ENCODE peak calls at places on chromosomes 6 and 20, in nine cellular contexts. O is upper lobe of right lung, Z is psoas muscle, E is tibial nerve, F is transverse colon, R is brain microvascular endothelial cell, N is OCI-LY7, I is astrocyte, H is right lobe of liver. B is an unnamed sample.

GRCh38 chr6:28203201-28203600 is 21.9 kb upstream of the ZSCAN9 start:
- DNase-seq in O (no peak), Z (no peak), E (no peak), F (no peak), R (no peak), N (no peak), I (no peak), H (no peak), B (no peak)

GRCh38 chr6:39558079-39558478 is 167.1 kb downstream of the KIF6 start:
- DNase-seq in O (no peak), Z (no peak), E (no peak), F (no peak), R (no peak), N (no peak), I (no peak), H (no peak), B (no peak)

GRCh38 chr6:142420822-142421221 is 119.0 kb downstream of the ADGRG6 start:
- DNase-seq in O (no peak), Z (no peak), E (no peak), F (no peak), R (no peak), N (no peak), I (peak; percentile 16), H (no peak), B (no peak)

GRCh38 chr6:156974897-156975296 is 197.7 kb downstream of the ARID1B start:
- DNase-seq in O (no peak), Z (no peak), E (no peak), F (no peak), R (no peak), N (peak; percentile 56), I (no peak), H (no peak), B (no peak)

GRCh38 chr20:16491277-16491912 is 81.9 kb downstream of the KIF16B start:
- DNase-seq in O (no peak), Z (no peak), E (no peak), F (peak; percentile 36), R (no peak), N (no peak), I (peak; percentile 51), H (no peak), B (no peak)

GRCh38 chr20:64049060-64049886 is at the start of gene SOX18:
- DNase-seq in O (no peak), Z (no peak), E (no peak), F (no peak), R (no peak), N (no peak), I (no peak), H (no peak), B (no peak)

GRCh38 chr6:167934426-167934864 is 63.0 kb upstream of the KIF25 start:
- DNase-seq in O (no peak), Z (no peak), E (no peak), F (peak; percentile 31), R (no peak), N (no peak), I (no peak), H (no peak), B (no peak)

GRCh38 chr6:88870728-88871330 is 92.6 kb downstream of the RNGTT start:
- DNase-seq in O (no peak), Z (no peak), E (no peak), F (peak; percentile 15), R (peak; percentile 63), N (peak; percentile 79), I (peak; percentile 36), H (no peak), B (no peak)

GRCh38 chr6:134123666-134124208 is 71.3 kb upstream of the SLC2A12 start:
- DNase-seq in O (no peak), Z (no peak), E (no peak), F (no peak), R (peak; percentile 75), N (peak; percentile 57), I (peak; percentile 58), H (no peak), B (no peak)

GRCh38 chr6:10534418-10534760 is 13.2 kb downstream of the GCNT2 start:
- DNase-seq in O (no peak), Z (no peak), E (no peak), F (no peak), R (no peak), N (peak; percentile 87), I (no peak), H (no peak), B (no peak)

GRCh38 chr6:10540073-10540746 is 19.1 kb downstream of the GCNT2 start:
- DNase-seq in O (no peak), Z (no peak), E (no peak), F (no peak), R (no peak), N (peak; percentile 53), I (no peak), H (no peak), B (no peak)

GRCh38 chr6:10541591-10541990 is 20.4 kb downstream of the GCNT2 start:
- DNase-seq in O (no peak), Z (no peak), E (no peak), F (no peak), R (no peak), N (no peak), I (no peak), H (no peak), B (no peak)

GRCh38 chr6:10535198-10535597 is 14.0 kb downstream of the GCNT2 start:
- DNase-seq in O (no peak), Z (no peak), E (no peak), F (no peak), R (no peak), N (peak; percentile 61), I (no peak), H (no peak), B (no peak)

DNA sequence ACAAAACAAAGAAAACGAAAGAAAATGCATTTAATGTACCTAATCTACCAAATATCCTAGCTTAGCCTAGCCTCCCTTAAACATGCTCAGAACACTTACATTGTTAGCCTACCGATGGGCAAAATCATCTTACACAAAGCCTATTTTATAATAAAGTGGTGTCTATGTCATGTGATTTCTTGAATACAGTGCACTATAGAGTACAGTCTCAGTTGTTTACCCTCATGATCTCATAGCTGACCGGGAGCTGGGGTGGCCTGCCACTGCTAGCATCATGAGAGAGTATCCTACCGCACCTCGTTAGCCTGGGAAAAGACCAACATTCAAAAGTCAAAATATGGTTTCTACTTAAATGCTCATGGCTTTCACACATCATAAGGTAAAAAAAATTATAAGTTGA is 16.6 kb downstream of the GCNT2 start:
- DNase-seq in O (no peak), Z (no peak), E (no peak), F (no peak), R (no peak), N (no peak), I (no peak), H (no peak), B (no peak)
- H3K4me3 ChIP-seq in O (no peak overlapping the region), Z (no peak overlapping the region), E (no peak overlapping the region), F (no peak overlapping the region), R (no peak overlapping the region), N (no peak overlapping the region), I (no peak overlapping the region), H (no peak overlapping the region), B (no peak overlapping the region)

GRCh38 chr6:2768125-2768524 is 2.9 kb downstream of the WRNIP1 start:
- DNase-seq in O (no peak), Z (no peak), E (no peak), F (no peak), R (no peak), N (peak; percentile 8), I (no peak), H (no peak), B (no peak)
- H3K36me3 ChIP-seq in O (peaks cover 28% of the 10 kb centered on the region), Z (peaks cover 12% of the 10 kb centered on the region), E (peaks cover 8% of the 10 kb centered on the region), F (no peaks in the 10 kb centered on the region), R (peaks cover 8% of the 10 kb centered on the region), N (peaks cover 53% of the 10 kb centered on the region), I (peaks cover 6% of the 10 kb centered on the region), H (peaks cover 6% of the 10 kb centered on the region), B (no peaks in the 10 kb centered on the region)

GRCh38 chr20:48535556-48535955 is 292.2 kb downstream of the PREX1 start:
- DNase-seq in O (no peak), Z (no peak), E (no peak), F (no peak), R (no peak), N (no peak), I (no peak), H (no peak), B (no peak)

GRCh38 chr20:48541581-48542071 is 286.2 kb downstream of the PREX1 start:
- DNase-seq in O (no peak), Z (no peak), E (no peak), F (peak; percentile 9), R (no peak), N (no peak), I (no peak), H (no peak), B (no peak)

GRCh38 chr20:48536206-48536605 is 291.6 kb downstream of the PREX1 start:
- DNase-seq in O (no peak), Z (no peak), E (no peak), F (no peak), R (no peak), N (no peak), I (no peak), H (no peak), B (no peak)

GRCh38 chr20:48538856-48539255 is 288.9 kb downstream of the PREX1 start:
- DNase-seq in O (no peak), Z (no peak), E (no peak), F (no peak), R (no peak), N (no peak), I (peak; percentile 12), H (no peak), B (no peak)

DNA sequence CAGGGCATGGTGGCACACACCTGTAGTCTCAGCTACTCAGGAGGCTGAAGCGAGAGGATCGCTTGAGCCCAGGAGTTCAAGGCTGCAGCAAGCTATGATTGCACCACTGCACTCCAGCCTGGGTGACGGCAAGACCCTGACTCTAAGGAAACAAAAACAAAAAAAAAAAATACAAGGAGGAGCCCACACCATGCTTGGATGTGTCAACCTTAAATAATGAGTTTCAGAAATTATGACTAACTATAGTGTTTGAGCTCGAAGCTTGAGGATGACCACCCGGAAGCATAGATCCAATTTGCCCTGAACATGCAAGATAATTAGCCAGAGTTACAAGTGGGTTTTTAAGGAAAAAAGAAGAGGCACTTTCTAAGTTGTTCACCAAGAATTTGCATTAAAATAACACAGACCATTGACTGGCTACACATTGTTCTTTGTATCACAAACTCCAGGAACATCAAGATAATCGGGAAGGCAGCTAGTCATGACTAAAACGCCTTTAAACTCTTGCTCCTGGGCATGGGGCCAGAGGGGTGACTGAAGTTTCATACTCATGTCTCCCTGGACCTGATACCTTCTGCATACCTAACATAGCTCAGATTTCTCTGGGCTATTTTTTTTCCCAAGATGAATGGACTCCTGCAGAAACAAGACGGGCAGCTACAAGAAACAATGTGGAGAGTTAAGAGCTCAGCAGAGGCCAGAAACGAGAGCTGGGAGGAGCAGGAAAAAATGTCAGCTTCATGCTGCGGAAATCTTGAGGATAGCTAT is 289.6 kb downstream of the PREX1 start:
- DNase-seq in O (no peak), Z (no peak), E (no peak), F (no peak), R (peak; percentile 83), N (no peak), I (peak; percentile 96), H (no peak), B (no peak)
- H3K4me3 ChIP-seq in O (no peak overlapping the region), Z (no peak overlapping the region), E (no peak overlapping the region), F (no peak overlapping the region), R (no peak overlapping the region), N (no peak overlapping the region), I (no peak overlapping the region), H (no peak overlapping the region), B (no peak overlapping the region)

DNA sequence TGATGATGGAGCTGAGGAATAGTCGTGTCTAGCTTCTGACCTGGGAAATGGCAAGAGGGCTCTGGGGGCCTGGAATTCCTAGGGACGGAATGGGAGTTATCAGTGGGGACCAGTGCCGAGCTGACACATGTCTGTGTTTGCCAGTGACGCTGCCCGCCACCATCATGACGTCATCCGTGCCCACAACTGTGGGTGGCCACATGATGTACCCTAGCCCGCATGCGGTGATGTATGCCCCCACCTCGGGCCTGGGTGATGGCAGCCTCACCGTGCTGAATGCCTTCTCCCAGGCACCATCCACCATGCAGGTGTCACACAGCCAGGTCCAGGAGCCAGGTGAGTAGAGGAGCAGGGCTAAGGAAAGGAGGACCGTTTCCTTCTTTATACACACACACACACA is 3.8 kb upstream of the CUL9 start:
- DNase-seq in O (no peak), Z (no peak), E (no peak), F (no peak), R (no peak), N (no peak), I (no peak), H (no peak), B (no peak)
- H3K36me3 ChIP-seq in O (peaks cover 52% of the 10 kb centered on the region), Z (peaks cover 57% of the 10 kb centered on the region), E (peaks cover 47% of the 10 kb centered on the region), F (no peaks in the 10 kb centered on the region), R (peaks cover 43% of the 10 kb centered on the region), N (peaks cover 46% of the 10 kb centered on the region), I (peaks cover 38% of the 10 kb centered on the region), H (peaks cover 49% of the 10 kb centered on the region), B (peaks cover 54% of the 10 kb centered on the region)